ENCODE peak calls at places on chromosomes 13 and 19, in six cellular contexts. J is mucosa of descending colon, D is EL, Y is iris pigment epithelial cell, N is activated T-helper 1 cell treated with Interleukin-2 at 50 U/mL for 16 hours, W is NCI-H2081 treated with DMSO at 0.1 percent for 48 hours. P is an unnamed sample.

GRCh38 chr13:40026174-40026585 is 370.7 kb downstream of the COG6 start:
- DNase-seq in J (no peak), D (no peak), W (no peak), N (no peak), Y (peak), P (no peak)

GRCh38 chr19:42247631-42248199 is 5.3 kb upstream of the GSK3A start:
- DNase-seq in D (no peak), Y (no peak), J (no peak), W (no peak), N (no peak), P (no peak)

GRCh38 chr19:37779139-37780035 is at the start of gene ZNF573:
- DNase-seq in D (peak), J (peak), W (peak), N (peak), Y (peak), P (peak)

GRCh38 chr13:39106216-39106995 is 68.2 kb downstream of the NHLRC3 start:
- DNase-seq in J (no peak), N (no peak), W (peak), D (no peak), Y (no peak), P (no peak)

GRCh38 chr13:36298535-36299068 is 988 bp upstream of the CCDC169 start:
- DNase-seq in W (no peak), N (no peak), Y (peak), J (no peak), D (no peak), P (no peak)

GRCh38 chr19:1258707-1259205 is 10.4 kb downstream of the MIDN start:
- DNase-seq in J (no peak), N (no peak), W (no peak), D (no peak), Y (no peak), P (no peak)

GRCh38 chr19:10305139-10305806 is 4.3 kb downstream of the ZGLP1 start:
- DNase-seq in J (no peak), Y (peak), N (no peak), W (no peak), D (peak), P (peak)

GRCh38 chr19:806815-807421 is 9.7 kb downstream of the PTBP1 start:
- DNase-seq in Y (no peak), N (no peak), W (no peak), D (no peak), J (no peak), P (no peak)

GRCh38 chr19:35557539-35558399 is 5.7 kb downstream of the ATP4A start:
- DNase-seq in Y (peak), D (peak), N (peak), W (no peak), J (no peak), P (no peak)

GRCh38 chr19:9565900-9566705 is 18.2 kb downstream of the ZNF121 start:
- DNase-seq in J (no peak), N (no peak), D (peak), W (no peak), Y (peak), P (no peak)

GRCh38 chr13:77448689-77449088 is 86.8 kb upstream of the SCEL start:
- DNase-seq in N (no peak), D (no peak), Y (no peak), J (no peak), W (no peak), P (peak)

GRCh38 chr13:21242236-21242635 is 65.8 kb downstream of the MRPL57 start:
- DNase-seq in N (no peak), D (no peak), W (no peak), Y (no peak), J (no peak), P (no peak)

GRCh38 chr19:4976412-4977298 is 7.7 kb downstream of the KDM4B start:
- DNase-seq in N (no peak), Y (peak), W (no peak), J (no peak), D (peak), P (peak)

GRCh38 chr13:48542581-48543341 is 9.9 kb upstream of the RCBTB2 start:
- DNase-seq in Y (peak), W (no peak), D (no peak), J (peak), N (no peak), P (no peak)

GRCh38 chr19:57812201-57812600 is 2.5 kb downstream of the ZNF552 start:
- DNase-seq in J (no peak), Y (peak), D (no peak), N (no peak), W (no peak), P (no peak)

GRCh38 chr19:18194554-18195238 is 1.7 kb downstream of the MPV17L2 start:
- DNase-seq in N (no peak), Y (no peak), D (peak), W (no peak), J (peak), P (peak)

GRCh38 chr13:80297503-80297902 is 43.4 kb downstream of the SPRY2 start:
- DNase-seq in D (no peak), N (no peak), Y (no peak), J (no peak), W (no peak), P (no peak)

GRCh38 chr13:39036212-39036611 is 1.7 kb downstream of the PROSER1 start:
- DNase-seq in D (peak), W (no peak), N (no peak), Y (peak), J (no peak), P (no peak)

GRCh38 chr13:106498158-106498557 is 37.3 kb downstream of the EFNB2 start:
- DNase-seq in N (no peak), D (no peak), Y (no peak), J (no peak), W (no peak), P (no peak)

GRCh38 chr19:40503300-40503699 is 36.5 kb downstream of the SPTBN4 start:
- DNase-seq in N (no peak), D (no peak), W (no peak), J (no peak), Y (no peak), P (no peak)

GRCh38 chr13:98315466-98315865 is 138.4 kb upstream of the RNF113B start:
- DNase-seq in Y (peak), N (no peak), D (no peak), J (no peak), W (no peak), P (no peak)

GRCh38 chr19:44142014-44142523 is 715 bp downstream of the ZNF234 start:
- DNase-seq in D (peak), J (no peak), N (no peak), Y (peak), W (no peak), P (no peak)

GRCh38 chr13:27793377-27794074 is 1.2 kb downstream of the GSX1 start:
- DNase-seq in W (no peak), D (no peak), N (no peak), Y (no peak), J (no peak), P (no peak)

GRCh38 chr13:21478881-21479808 is 20.0 kb upstream of the ZDHHC20 start:
- DNase-seq in W (no peak), D (peak), N (no peak), J (no peak), Y (peak), P (no peak)

GRCh38 chr13:27476943-27477681 is 26.7 kb upstream of the MTIF3 start:
- DNase-seq in D (peak), W (no peak), J (no peak), N (no peak), Y (peak), P (no peak)

GRCh38 chr19:39497850-39498261 is 891 bp upstream of the DLL3 start:
- DNase-seq in W (peak), J (peak), Y (peak), N (no peak), D (peak), P (no peak)

GRCh38 chr13:108342369-108343289 is 73.1 kb downstream of the TNFSF13B start:
- DNase-seq in N (no peak), W (no peak), Y (peak), D (peak), J (no peak), P (no peak)

GRCh38 chr13:42754801-42755513 is 26.4 kb upstream of the FAM216B start:
- DNase-seq in J (no peak), D (no peak), N (no peak), Y (peak), W (no peak), P (no peak)

GRCh38 chr13:59301166-59301551 is 862.6 kb downstream of the DIAPH3 start:
- DNase-seq in N (no peak), Y (no peak), W (no peak), D (no peak), J (no peak), P (no peak)

GRCh38 chr19:15248648-15249559 is 16.7 kb upstream of the EPHX3 start:
- DNase-seq in Y (peak), W (no peak), N (no peak), D (peak), J (peak), P (no peak)

GRCh38 chr13:79775830-79776229 is 294.9 kb downstream of the NDFIP2 start:
- DNase-seq in D (peak), J (no peak), Y (peak), W (no peak), N (no peak), P (no peak)

GRCh38 chr19:53991224-53992113 is at the start of gene CACNG6:
- DNase-seq in W (no peak), Y (peak), D (peak), N (no peak), J (no peak), P (no peak)

GRCh38 chr13:110109910-110110309 is 197.0 kb downstream of the COL4A1 start:
- DNase-seq in J (peak), W (no peak), Y (peak), D (peak), N (no peak), P (no peak)

GRCh38 chr19:1016647-1017114 is 4.2 kb downstream of the TMEM259 start:
- DNase-seq in W (no peak), D (peak), J (no peak), N (no peak), Y (peak), P (no peak)

GRCh38 chr19:19267305-19267704 is 5.8 kb downstream of the TM6SF2 start:
- DNase-seq in Y (no peak), W (no peak), D (no peak), N (no peak), J (no peak), P (no peak)

GRCh38 chr19:2294377-2295335 is 12.7 kb upstream of the PEAK3 start:
- DNase-seq in W (no peak), J (no peak), Y (no peak), D (peak), N (no peak), P (no peak)